ENCODE peak calls at places on chromosomes 4 and X, in nine cellular contexts. A, O, J, D, Y, X, K, L and C are unnamed samples.
A peak's percentile ranks its signal among the peaks of the same experiment; 100 is the strongest.

GRCh38 chr4:186624951-186625350 is 69.6 kb upstream of the MTNR1A start:
- DNase-seq in A (peak; percentile 85), O (no peak), J (no peak), D (no peak), Y (no peak), X (no peak), K (peak; percentile 47), L (no peak), C (peak; percentile 46)

GRCh38 chrX:35439692-35440091 is 358.4 kb upstream of the MAGEB16 start:
- DNase-seq in A (no peak), O (no peak), J (no peak), D (no peak), Y (no peak), X (no peak), K (no peak), L (peak; percentile 14), C (no peak)

GRCh38 chrX:22912598-22912997 is 87.2 kb upstream of the DDX53 start:
- DNase-seq in A (no peak), O (no peak), J (no peak), D (no peak), Y (no peak), X (no peak), K (no peak), L (no peak), C (no peak)

GRCh38 chr4:176467011-176467410 is 147.2 kb downstream of the SPCS3 start:
- DNase-seq in A (no peak), O (no peak), J (no peak), D (no peak), Y (no peak), X (no peak), K (no peak), L (no peak), C (peak; percentile 47)

GRCh38 chr4:48970471-48970921 is 15.6 kb upstream of the CWH43 start:
- DNase-seq in A (peak; percentile 33), O (peak; percentile 52), J (no peak), D (no peak), Y (no peak), X (no peak), K (peak; percentile 93), L (peak; percentile 92), C (peak; percentile 81)

GRCh38 chrX:50903387-50904027 is 7.0 kb upstream of the BMP15 start:
- DNase-seq in A (peak; percentile 54), O (no peak), J (no peak), D (no peak), Y (no peak), X (no peak), K (peak; percentile 32), L (peak; percentile 53), C (peak; percentile 5)

GRCh38 chrX:115364625-115365024 is 75.1 kb downstream of the LUZP4 start:
- DNase-seq in A (no peak), O (no peak), J (no peak), D (no peak), Y (no peak), X (no peak), K (peak; percentile 19), L (peak; percentile 9), C (no peak)

GRCh38 chr4:28966982-28967381 is 1753.2 kb upstream of the PCDH7 start:
- DNase-seq in A (peak; percentile 25), O (no peak), J (no peak), D (no peak), Y (no peak), X (no peak), K (peak; percentile 15), L (peak; percentile 64), C (peak; percentile 35)

GRCh38 chrX:23637187-23637586 is 30.1 kb upstream of the PRDX4 start:
- DNase-seq in A (no peak), O (no peak), J (no peak), D (no peak), Y (no peak), X (no peak), K (no peak), L (no peak), C (no peak)

GRCh38 chr4:182318256-182318655 is 75.1 kb downstream of the TENM3 start:
- DNase-seq in A (peak; percentile 51), O (no peak), J (no peak), D (no peak), Y (no peak), X (no peak), K (peak; percentile 69), L (peak; percentile 34), C (no peak)

GRCh38 chrX:13258052-13258444 is 61.8 kb downstream of the ATXN3L start:
- DNase-seq in A (no peak), O (no peak), J (no peak), D (no peak), Y (no peak), X (no peak), K (no peak), L (no peak), C (no peak)

GRCh38 chr4:118120120-118120760 is 86.0 kb downstream of the NDST3 start:
- DNase-seq in A (no peak), O (no peak), J (no peak), D (no peak), Y (no peak), X (no peak), K (no peak), L (no peak), C (no peak)

GRCh38 chr4:69075061-69075792 is 21.0 kb upstream of the UGT2B7 start:
- DNase-seq in A (no peak), O (no peak), J (no peak), D (no peak), Y (no peak), X (no peak), K (no peak), L (peak; percentile 21), C (no peak)

GRCh38 chrX:150692837-150693781 is at the start of gene MTMR1:
- DNase-seq in A (no peak), O (no peak), J (no peak), D (no peak), Y (peak; percentile 58), X (peak; percentile 44), K (no peak), L (peak; percentile 7), C (no peak)

GRCh38 chrX:135520553-135521404 is at the start of gene INTS6L:
- DNase-seq in A (peak; percentile 92), O (peak; percentile 43), J (peak; percentile 70), D (peak; percentile 89), Y (peak; percentile 85), X (peak; percentile 87), K (peak; percentile 89), L (peak; percentile 91), C (peak; percentile 75)

GRCh38 chr4:83266689-83267088 is 17.9 kb downstream of the COQ2 start:
- DNase-seq in A (peak; percentile 21), O (no peak), J (no peak), D (no peak), Y (no peak), X (no peak), K (peak; percentile 30), L (no peak), C (no peak)

GRCh38 chr4:83259586-83259985 is 25.0 kb downstream of the COQ2 start:
- DNase-seq in A (no peak), O (no peak), J (no peak), D (no peak), Y (no peak), X (no peak), K (no peak), L (no peak), C (no peak)

GRCh38 chr4:83258463-83258862 is 26.1 kb downstream of the COQ2 start:
- DNase-seq in A (no peak), O (no peak), J (no peak), D (no peak), Y (no peak), X (no peak), K (no peak), L (no peak), C (no peak)

GRCh38 chr4:83261307-83261706 is 23.3 kb downstream of the COQ2 start:
- DNase-seq in A (no peak), O (no peak), J (no peak), D (no peak), Y (no peak), X (no peak), K (no peak), L (no peak), C (no peak)

GRCh38 chr4:83262682-83263081 is 21.9 kb downstream of the COQ2 start:
- DNase-seq in A (no peak), O (no peak), J (no peak), D (no peak), Y (no peak), X (no peak), K (no peak), L (no peak), C (no peak)
- H3K4me3 ChIP-seq in A (no peak overlapping the region), O (no peak overlapping the region), J (no peak overlapping the region), D (no peak overlapping the region), Y (no peak overlapping the region), X (no peak overlapping the region), K (no peak overlapping the region), L (no peak overlapping the region), C (no peak overlapping the region)

GRCh38 chrX:103685396-103685795 is 1.1 kb downstream of the MORF4L2 start:
- DNase-seq in A (peak; percentile 34), O (no peak), J (no peak), D (no peak), Y (no peak), X (no peak), K (peak; percentile 15), L (no peak), C (no peak)
- H3K4me3 ChIP-seq in A (peak overlapping the region; percentile 89), O (peak overlapping the region; percentile 48), J (peak overlapping the region; percentile 76), D (peak overlapping the region; percentile 68), Y (peak overlapping the region; percentile 79), X (peak overlapping the region; percentile 46), K (peak overlapping the region; percentile 67), L (peak overlapping the region; percentile 73), C (peak overlapping the region; percentile 59)

DNA sequence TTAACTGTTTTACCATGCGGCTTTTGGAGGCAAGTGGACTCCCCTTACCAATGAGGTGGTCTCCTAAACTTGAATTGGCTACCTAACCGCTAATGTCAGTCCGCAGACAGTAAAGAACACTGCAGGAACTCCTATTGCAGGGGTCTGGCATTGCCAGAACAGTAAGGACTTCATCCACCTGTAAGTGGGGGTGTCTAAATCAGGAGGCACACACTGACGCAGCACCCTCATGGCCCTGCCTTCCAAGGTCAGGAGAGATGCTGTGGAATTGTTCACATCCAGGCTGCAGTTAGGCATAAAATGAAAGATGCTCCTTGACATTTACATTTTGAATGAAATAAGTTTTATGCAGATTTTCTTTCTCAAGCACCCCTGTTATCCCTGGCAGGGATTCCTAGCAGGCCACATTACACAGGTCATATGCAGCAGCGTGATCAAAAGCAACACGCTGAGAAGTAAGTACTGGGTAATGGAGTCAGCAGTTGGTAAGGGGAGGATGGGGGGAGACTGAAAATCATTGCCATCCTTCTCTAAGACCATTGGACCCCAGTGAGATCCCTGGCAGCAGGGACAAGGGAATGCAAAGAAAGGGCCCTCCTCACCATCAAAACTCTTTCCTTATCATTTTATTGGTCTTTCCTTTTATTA is 3.8 kb downstream of the PPARGC1A start:
- DNase-seq in A (no peak), O (no peak), J (no peak), D (no peak), Y (no peak), X (no peak), K (no peak), L (no peak), C (no peak)
- H3K4me3 ChIP-seq in A (no peak overlapping the region), O (no peak overlapping the region), J (no peak overlapping the region), D (no peak overlapping the region), Y (no peak overlapping the region), X (no peak overlapping the region), K (no peak overlapping the region), L (no peak overlapping the region), C (no peak overlapping the region)

DNA sequence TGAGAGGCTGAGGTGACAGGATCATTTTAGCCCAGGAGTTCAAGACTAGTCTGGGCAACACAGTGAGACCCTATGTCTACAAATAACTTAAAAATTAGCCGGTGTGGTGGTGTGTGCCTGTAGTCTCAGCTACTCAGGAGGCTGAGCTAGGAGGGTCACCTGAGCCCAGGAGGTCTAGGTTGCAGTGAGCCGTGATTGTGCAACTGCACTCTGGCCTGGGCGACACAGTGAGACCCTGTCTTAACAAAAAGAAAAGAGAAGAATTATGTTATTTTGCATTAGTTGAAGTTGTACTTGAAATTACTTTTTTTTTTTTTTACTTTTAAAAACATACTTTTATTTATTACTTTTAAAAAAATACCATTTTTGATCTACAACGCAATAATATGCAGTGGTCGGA is 21.8 kb upstream of the TADA2B start:
- DNase-seq in A (no peak), O (no peak), J (no peak), D (no peak), Y (no peak), X (no peak), K (no peak), L (no peak), C (no peak)
- H3K4me3 ChIP-seq in A (no peak overlapping the region), O (no peak overlapping the region), J (no peak overlapping the region), D (no peak overlapping the region), Y (no peak overlapping the region), X (no peak overlapping the region), K (no peak overlapping the region), L (no peak overlapping the region), C (no peak overlapping the region)